ENCODE peak calls at places on chromosomes 13 and 19, in six cellular contexts. U is A549, B is RWPE2, Z is upper lobe of left lung, V is right lobe of liver, S is cardiac muscle cell. R is an unnamed sample.

GRCh38 chr19:45154064-45154827 is 6.5 kb downstream of the NKPD1 start:
- DNase-seq in U (no peak), B (no peak), Z (no peak), V (no peak), S (peak; percentile 94), R (no peak)

GRCh38 chr13:105291987-105292386 is 1243.5 kb downstream of the EFNB2 start:
- DNase-seq in U (no peak), B (no peak), Z (no peak), V (no peak), S (no peak), R (no peak)

GRCh38 chr13:76887070-76887563 is 912 bp upstream of the KCTD12 start:
- DNase-seq in U (no peak), B (no peak), Z (no peak), V (no peak), S (peak; percentile 17), R (no peak)

GRCh38 chr19:53881482-53882390 is at the start of gene PRKCG:
- DNase-seq in U (peak; percentile 70), B (no peak), Z (peak; percentile 91), V (no peak), S (no peak), R (peak; percentile 53)

GRCh38 chr19:57771417-57771816 is 1.9 kb downstream of the ZNF586 start:
- DNase-seq in U (no peak), B (no peak), Z (no peak), V (no peak), S (no peak), R (no peak)

GRCh38 chr19:48807590-48808308 is 3.1 kb downstream of the BCAT2 start:
- DNase-seq in U (no peak), B (no peak), Z (peak; percentile 28), V (peak; percentile 90), S (no peak), R (no peak)

GRCh38 chr13:40059540-40060232 is 404.2 kb downstream of the COG6 start:
- DNase-seq in U (no peak), B (no peak), Z (no peak), V (no peak), S (peak; percentile 34), R (no peak)

GRCh38 chr19:29586401-29586800 is 19.7 kb upstream of the POP4 start:
- DNase-seq in U (no peak), B (no peak), Z (no peak), V (no peak), S (no peak), R (no peak)

GRCh38 chr19:15249912-15250634 is 17.8 kb upstream of the EPHX3 start:
- DNase-seq in U (no peak), B (no peak), Z (no peak), V (no peak), S (peak; percentile 94), R (no peak)

GRCh38 chr13:74570046-74570445 is 435.8 kb upstream of the KLF12 start:
- DNase-seq in U (no peak), B (no peak), Z (no peak), V (no peak), S (no peak), R (no peak)

GRCh38 chr13:42170029-42170428 is 101.9 kb upstream of the AKAP11 start:
- DNase-seq in U (no peak), B (no peak), Z (no peak), V (no peak), S (no peak), R (no peak)

GRCh38 chr13:111247552-111247951 is 72.9 kb upstream of the TEX29 start:
- DNase-seq in U (no peak), B (no peak), Z (no peak), V (no peak), S (no peak), R (no peak)

GRCh38 chr13:103883152-103883551 is 816.9 kb upstream of the SLC10A2 start:
- DNase-seq in U (peak; percentile 24), B (peak; percentile 88), Z (peak; percentile 87), V (peak; percentile 81), S (peak; percentile 95), R (no peak)

GRCh38 chr19:37989855-37990254 is 82.8 kb downstream of the SIPA1L3 start:
- DNase-seq in U (no peak), B (no peak), Z (no peak), V (no peak), S (peak; percentile 18), R (no peak)

GRCh38 chr19:33052352-33052972 is 12.2 kb downstream of the RHPN2 start:
- DNase-seq in U (no peak), B (no peak), Z (no peak), V (no peak), S (peak; percentile 68), R (no peak)

GRCh38 chr13:75812751-75813181 is 176.6 kb downstream of the LMO7 start:
- DNase-seq in U (no peak), B (no peak), Z (no peak), V (no peak), S (peak; percentile 58), R (no peak)

GRCh38 chr19:48292798-48293197 is 22.9 kb downstream of the ZNF114 start:
- DNase-seq in U (no peak), B (no peak), Z (no peak), V (no peak), S (peak; percentile 83), R (no peak)

GRCh38 chr19:55069137-55069858 is 6.3 kb upstream of the RDH13 start:
- DNase-seq in U (peak; percentile 84), B (no peak), Z (no peak), V (no peak), S (peak; percentile 28), R (no peak)

GRCh38 chr19:41998246-41999020 is 4.4 kb upstream of the ATP1A3 start:
- DNase-seq in U (peak; percentile 86), B (no peak), Z (peak; percentile 88), V (no peak), S (peak; percentile 45), R (peak; percentile 28)

GRCh38 chr13:113493315-113493951 is 2.9 kb upstream of the DCUN1D2 start:
- DNase-seq in U (peak; percentile 67), B (no peak), Z (no peak), V (no peak), S (peak; percentile 93), R (no peak)

GRCh38 chr19:3603121-3603841 is 3.4 kb downstream of the TBXA2R start:
- DNase-seq in U (no peak), B (no peak), Z (no peak), V (no peak), S (no peak), R (no peak)

GRCh38 chr13:110137677-110138008 is 169.3 kb downstream of the COL4A1 start:
- DNase-seq in U (peak; percentile 56), B (no peak), Z (no peak), V (peak; percentile 68), S (peak; percentile 30), R (no peak)

GRCh38 chr19:38674388-38675133 is 27.1 kb downstream of the ACTN4 start:
- DNase-seq in U (no peak), B (no peak), Z (no peak), V (no peak), S (no peak), R (no peak)

GRCh38 chr13:22880756-22881701 is 299.8 kb upstream of the SGCG start:
- DNase-seq in U (no peak), B (no peak), Z (no peak), V (no peak), S (no peak), R (no peak)

DNA sequence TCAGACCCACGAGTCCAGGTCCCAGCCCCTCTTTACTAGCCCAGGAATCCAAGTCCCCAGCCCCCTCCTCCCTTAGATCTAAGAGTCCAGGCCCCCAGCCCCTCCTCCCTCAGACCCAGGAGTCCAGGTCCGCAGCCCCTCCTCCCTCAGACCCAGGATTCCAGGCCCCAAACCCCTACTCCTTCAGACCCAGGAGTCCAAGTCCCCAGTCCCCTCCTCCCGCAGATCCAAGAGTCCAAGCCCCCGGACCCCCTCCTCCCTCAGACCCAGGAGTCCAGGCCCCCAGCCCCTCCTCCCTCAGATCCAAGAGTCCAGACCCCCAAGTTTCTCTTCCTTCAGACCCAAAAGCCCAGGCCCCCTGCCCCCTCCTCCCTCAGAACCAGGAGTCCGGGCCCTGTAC is 11.5 kb downstream of the SPACA6 start:
- DNase-seq in U (no peak), B (no peak), Z (no peak), V (peak; percentile 50), S (no peak), R (no peak)
- H3K9me3 ChIP-seq in U (no peaks in the 10 kb centered on the region), B (no peaks in the 10 kb centered on the region), Z (no peaks in the 10 kb centered on the region), V (no peaks in the 10 kb centered on the region), S (no peaks in the 10 kb centered on the region), R (no peaks in the 10 kb centered on the region)

GRCh38 chr19:18339703-18340102 is 695 bp upstream of the PGPEP1 start:
- DNase-seq in U (peak; percentile 48), B (no peak), Z (no peak), V (no peak), S (no peak), R (no peak)
- TF ChIP-seq CTCF in U (peak; percentile 30), B (peak; percentile 35), Z (no peak), V (no peak), S (peak; percentile 30), R (no peak)

DNA sequence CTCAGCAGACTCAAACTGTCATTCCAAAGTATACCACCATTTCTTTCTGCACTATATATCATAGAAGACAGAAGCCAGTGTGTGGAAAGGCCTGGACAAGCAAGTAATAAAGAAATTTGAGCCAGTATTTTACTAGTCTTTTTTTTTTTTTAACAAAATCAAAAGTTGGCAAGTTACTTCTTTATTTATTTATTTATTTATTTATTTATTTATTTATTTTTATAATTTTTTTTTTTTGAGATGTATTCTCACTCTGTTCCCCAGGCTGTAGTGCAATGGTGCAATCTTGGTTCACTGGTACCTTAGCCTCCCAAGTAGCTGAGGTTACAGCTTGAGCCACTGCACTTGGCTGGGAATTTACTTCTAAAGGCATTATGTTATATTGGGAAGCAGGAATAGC is 25.3 kb downstream of the ZNF493 start:
- DNase-seq in U (no peak), B (no peak), Z (no peak), V (no peak), S (no peak), R (no peak)
- H3K9me3 ChIP-seq in U (no peaks in the 10 kb centered on the region), B (peaks cover 16% of the 10 kb centered on the region), Z (peaks cover 73% of the 10 kb centered on the region), V (peaks cover 55% of the 10 kb centered on the region), S (peaks cover 8% of the 10 kb centered on the region), R (peaks cover 40% of the 10 kb centered on the region)

GRCh38 chr13:80957019-80957650 is 616.2 kb upstream of the SPRY2 start:
- DNase-seq in U (no peak), B (no peak), Z (no peak), V (no peak), S (no peak), R (no peak)

GRCh38 chr13:80962173-80962572 is 621.2 kb upstream of the SPRY2 start:
- DNase-seq in U (no peak), B (no peak), Z (no peak), V (no peak), S (no peak), R (no peak)

GRCh38 chr13:80965097-80965496 is 624.2 kb upstream of the SPRY2 start:
- DNase-seq in U (no peak), B (no peak), Z (no peak), V (no peak), S (no peak), R (no peak)

DNA sequence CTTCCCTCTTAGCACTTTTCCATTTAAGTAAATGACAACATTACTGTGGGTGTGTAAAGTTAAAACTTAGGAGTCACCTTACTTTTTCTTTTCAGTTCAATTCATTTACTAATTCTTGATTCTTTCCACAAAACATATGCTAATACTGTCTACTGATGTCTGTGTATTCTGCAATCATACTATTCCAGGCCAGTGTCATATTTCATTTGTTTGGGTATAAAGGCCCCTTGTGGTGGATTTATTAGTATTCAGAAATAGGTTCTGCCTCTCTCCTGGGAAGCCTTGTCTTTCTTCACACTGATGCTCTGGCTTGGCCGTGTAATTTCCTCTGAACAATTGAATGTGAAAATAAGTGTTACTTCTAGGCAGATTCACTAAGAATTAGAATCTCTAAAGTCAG is 621.9 kb upstream of the SPRY2 start:
- DNase-seq in U (no peak), B (no peak), Z (no peak), V (no peak), S (peak; percentile 61), R (no peak)
- TF ChIP-seq CTCF in U (no peak), B (no peak), Z (no peak), V (no peak), S (peak; percentile 34), R (no peak)

GRCh38 chr13:19178901-19179593 is 2.6 kb downstream of the TUBA3C start:
- DNase-seq in U (no peak), B (no peak), Z (no peak), V (no peak), S (no peak), R (no peak)
- H3K9me3 ChIP-seq in U (no peaks in the 10 kb centered on the region), B (no peaks in the 10 kb centered on the region), Z (no peaks in the 10 kb centered on the region), V (no peaks in the 10 kb centered on the region), S (no peaks in the 10 kb centered on the region), R (no peaks in the 10 kb centered on the region)